ENCODE peak calls at places on chromosomes 2 and 18, in five cellular contexts. R is fibroblast of pulmonary artery, I is brain microvascular endothelial cell, U is cardiac muscle cell, C is foreskin fibroblast. S is an unnamed sample.

GRCh38 chr18:46509530-46509929 is 147.5 kb downstream of the LOXHD1 start:
- DNase-seq in R (no peak), I (no peak), C (no peak), U (no peak), S (no peak)

GRCh38 chr2:50491541-50492114 is 540.3 kb downstream of the NRXN1 start:
- DNase-seq in R (peak), I (peak), C (peak), U (peak), S (peak)

GRCh38 chr2:88638743-88639142 is 11.5 kb upstream of the EIF2AK3 start:
- DNase-seq in C (peak), I (no peak), R (no peak), U (no peak), S (no peak)

GRCh38 chr2:202494300-202494699 is 118.2 kb downstream of the BMPR2 start:
- DNase-seq in C (peak), R (peak), I (peak), U (peak), S (no peak)

GRCh38 chr2:188978291-188979081 is 4.3 kb downstream of the COL3A1 start:
- DNase-seq in C (peak), U (peak), R (peak), I (peak), S (no peak)

GRCh38 chr2:5437375-5437774 is 254.8 kb upstream of the SOX11 start:
- DNase-seq in R (no peak), C (no peak), U (no peak), I (no peak), S (no peak)

GRCh38 chr2:189803431-189803830 is 19.2 kb downstream of the PMS1 start:
- DNase-seq in U (no peak), R (no peak), I (no peak), C (no peak), S (no peak)

GRCh38 chr2:130797493-130798435 is 39.0 kb upstream of the ARHGEF4 start:
- DNase-seq in C (peak), R (peak), U (peak), I (peak), S (peak)

GRCh38 chr2:23386422-23387220 is 1.6 kb downstream of the KLHL29 start:
- DNase-seq in U (peak), C (peak), I (no peak), R (peak), S (no peak)
- TF ChIP-seq CTCF in U (no peak), C (peak), I (no peak), R (no peak), S (no peak)

GRCh38 chr2:120313695-120314615 is 32.0 kb upstream of the INHBB start:
- DNase-seq in R (no peak), C (peak), U (no peak), I (no peak), S (no peak)
- H3K4me3 ChIP-seq in R (peak), C (peak), U (no peak), I (peak), S (peak)

DNA sequence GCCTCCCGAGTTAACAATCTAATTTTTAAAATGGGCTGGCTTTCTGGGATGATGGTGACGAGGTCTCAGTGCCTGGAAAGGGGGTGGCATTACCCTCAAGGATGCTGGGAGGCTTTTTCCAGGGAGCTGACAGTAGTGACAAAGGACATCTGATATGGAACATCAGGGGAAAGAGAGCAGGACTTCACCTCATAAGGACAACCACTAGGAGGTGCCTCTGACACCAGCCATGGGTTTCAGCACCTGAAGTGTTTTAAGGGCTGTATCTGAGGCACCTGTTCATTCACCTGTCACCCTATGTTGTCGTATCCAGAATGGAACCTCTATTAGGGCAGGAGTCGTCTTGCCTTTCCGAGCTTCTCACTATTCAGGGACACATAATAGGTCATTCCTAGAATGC is 10.8 kb downstream of the IL36B start:
- DNase-seq in C (no peak), I (no peak), R (no peak), U (no peak), S (no peak)
- TF ChIP-seq CTCF in C (no peak), I (peak), R (peak), U (no peak), S (no peak)

GRCh38 chr2:15941970-15942710 is 1.8 kb downstream of the MYCN start:
- DNase-seq in C (peak), U (peak), R (no peak), I (no peak), S (no peak)
- H3K4me3 ChIP-seq in C (no peak), U (peak), R (no peak), I (no peak), S (no peak)

DNA sequence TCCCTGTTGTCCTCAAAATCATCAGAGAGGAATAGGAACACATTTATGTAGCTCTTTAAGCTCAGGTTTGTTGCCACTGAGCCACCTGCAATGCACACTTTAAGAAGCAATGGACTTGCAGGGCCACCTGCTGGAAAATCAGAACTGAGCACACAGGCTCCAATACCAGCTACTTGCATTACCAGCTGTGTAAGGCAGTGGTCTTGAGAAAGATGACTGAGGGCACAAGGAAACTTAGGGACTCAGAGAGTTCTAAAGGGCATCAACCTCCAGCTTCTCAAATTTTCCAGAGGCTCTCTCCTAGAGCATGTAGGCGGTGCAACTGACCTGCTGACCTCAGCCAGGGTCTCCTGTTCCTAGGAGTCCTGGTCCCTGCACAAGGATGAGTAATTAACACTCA is 2.5 kb upstream of the CNDP2 start:
- DNase-seq in R (peak), I (peak), C (peak), U (peak), S (no peak)
- TF ChIP-seq CTCF in R (peak), I (peak), C (peak), U (peak), S (peak)

GRCh38 chr2:58866527-58866926 is 625.4 kb upstream of the FANCL start:
- DNase-seq in C (no peak), I (no peak), R (no peak), U (no peak), S (no peak)

GRCh38 chr2:58871469-58872142 is 630.5 kb upstream of the FANCL start:
- DNase-seq in R (no peak), C (no peak), I (no peak), U (no peak), S (no peak)

GRCh38 chr2:58866040-58866439 is 624.9 kb upstream of the FANCL start:
- DNase-seq in I (no peak), C (peak), U (peak), R (no peak), S (no peak)

GRCh38 chr2:58866946-58867345 is 625.8 kb upstream of the FANCL start:
- DNase-seq in R (no peak), C (no peak), I (no peak), U (no peak), S (no peak)

DNA sequence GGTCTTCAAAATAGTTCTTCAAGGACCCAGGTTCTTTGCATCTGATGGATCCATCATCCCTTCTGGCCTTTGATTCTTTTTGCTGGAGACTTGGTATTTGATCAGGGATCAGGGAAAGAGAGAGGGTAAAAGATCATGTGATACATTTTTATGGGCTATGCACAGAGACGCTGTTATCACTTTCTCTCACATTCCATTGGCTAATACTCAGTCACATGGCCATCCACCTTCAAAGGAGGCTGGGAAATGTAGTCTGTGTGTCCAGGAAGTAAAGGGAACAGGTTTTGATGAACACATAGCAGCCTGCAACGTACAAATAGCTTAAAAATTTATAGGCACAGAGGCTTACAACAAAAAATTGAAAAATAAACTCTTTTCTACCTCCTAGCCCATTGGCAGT is 629.6 kb upstream of the FANCL start:
- DNase-seq in I (peak), C (peak), R (no peak), U (no peak), S (no peak)
- H3K4me3 ChIP-seq in I (no peak), C (no peak), R (no peak), U (no peak), S (no peak)

GRCh38 chr2:69026026-69026425 is 13.0 kb downstream of the ANTXR1 start:
- DNase-seq in I (peak), U (no peak), R (peak), C (peak), S (no peak)
- TF ChIP-seq CTCF in I (peak), U (peak), R (peak), C (peak), S (peak)

GRCh38 chr18:27652480-27653121 is 467.5 kb upstream of the CHST9 start:
- DNase-seq in C (no peak), I (no peak), U (peak), R (peak), S (no peak)
- H3K4me3 ChIP-seq in C (no peak), I (no peak), U (no peak), R (no peak), S (no peak)

GRCh38 chr2:740446-741293 is 63.5 kb upstream of the TMEM18 start:
- DNase-seq in R (peak), C (peak), I (peak), U (peak), S (peak)
- TF ChIP-seq CTCF in R (no peak), C (no peak), I (peak), U (no peak), S (no peak)

GRCh38 chr2:171553858-171554257 is 31.6 kb downstream of the CYBRD1 start:
- DNase-seq in C (no peak), I (no peak), R (no peak), U (no peak), S (no peak)
- H3K4me3 ChIP-seq in C (no peak), I (no peak), R (no peak), U (no peak), S (no peak)